ENCODE peak calls at places on chromosomes 2 and 18, in ten cellular contexts. Z, I, O, G, A, K, B, W, F and N are unnamed samples.
A peak's percentile ranks its signal among the peaks of the same experiment; 100 is the strongest.

GRCh38 chr2:23603581-23603980 is 218.6 kb downstream of the KLHL29 start:
- DNase-seq in Z (no peak), I (no peak), O (no peak), G (no peak), A (no peak), K (no peak), B (no peak), W (no peak), F (no peak), N (no peak)

GRCh38 chr2:38187416-38188127 is 111.6 kb upstream of the CYP1B1 start:
- DNase-seq in Z (no peak), I (no peak), O (peak; percentile 72), G (no peak), A (no peak), K (peak; percentile 89), B (peak; percentile 89), W (peak; percentile 79), F (peak; percentile 45), N (peak; percentile 96)

GRCh38 chr2:215598376-215598975 is 162.6 kb upstream of the FN1 start:
- DNase-seq in Z (no peak), I (no peak), O (no peak), G (no peak), A (no peak), K (no peak), B (no peak), W (no peak), F (no peak), N (no peak)

GRCh38 chr2:205806126-205806905 is 124.0 kb downstream of the NRP2 start:
- DNase-seq in Z (no peak), I (no peak), O (no peak), G (no peak), A (no peak), K (no peak), B (no peak), W (no peak), F (peak; percentile 68), N (no peak)

GRCh38 chr2:171320208-171320621 is 113.6 kb downstream of the METTL8 start:
- DNase-seq in Z (no peak), I (peak; percentile 56), O (no peak), G (no peak), A (no peak), K (no peak), B (no peak), W (no peak), F (no peak), N (no peak)

GRCh38 chr2:140580799-140581198 is 1550.0 kb downstream of the LRP1B start:
- DNase-seq in Z (no peak), I (no peak), O (no peak), G (no peak), A (no peak), K (peak; percentile 6), B (no peak), W (no peak), F (no peak), N (peak; percentile 51)

GRCh38 chr2:233852056-233852455 is 2.3 kb downstream of the HJURP start:
- DNase-seq in Z (peak; percentile 19), I (no peak), O (no peak), G (no peak), A (no peak), K (no peak), B (no peak), W (no peak), F (no peak), N (peak; percentile 16)

GRCh38 chr2:143161982-143162837 is 33.0 kb downstream of the ARHGAP15 start:
- DNase-seq in Z (peak; percentile 50), I (peak; percentile 75), O (no peak), G (peak; percentile 30), A (no peak), K (peak; percentile 42), B (no peak), W (no peak), F (peak; percentile 20), N (peak; percentile 66)

DNA sequence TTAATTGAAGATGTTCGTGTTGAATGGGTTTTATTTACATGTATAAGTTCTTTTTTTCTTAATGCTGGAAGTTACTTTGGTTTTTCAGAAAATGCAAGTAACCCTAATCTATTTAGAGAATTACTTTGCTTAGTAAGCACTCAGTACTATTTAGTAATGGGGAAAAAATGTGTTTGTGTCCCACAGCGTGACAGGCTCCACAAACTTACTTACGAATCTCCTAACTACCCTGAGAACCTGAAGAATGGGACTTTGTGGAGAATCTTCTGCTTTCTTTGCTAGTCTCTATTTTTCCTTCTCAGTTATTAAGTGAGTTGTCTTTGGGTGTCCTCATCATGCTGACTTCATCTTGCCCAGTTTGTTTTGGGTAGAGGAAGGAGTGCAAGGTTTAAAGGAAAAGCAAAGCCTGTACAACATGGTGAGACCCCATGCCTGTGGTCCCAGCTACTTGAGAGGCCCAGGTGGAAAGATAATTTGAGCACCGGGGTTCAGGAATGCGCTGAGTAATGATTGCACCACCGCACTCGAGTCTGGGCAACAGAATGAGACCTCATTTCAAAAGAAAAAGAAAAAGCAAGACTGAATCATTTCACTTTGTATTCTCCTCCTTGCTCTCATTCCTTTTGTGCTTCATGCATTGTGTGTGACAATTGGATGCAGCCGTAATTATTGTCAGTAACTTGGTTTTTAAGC is 10.2 kb downstream of the NEDD4L start:
- DNase-seq in Z (no peak), I (peak; percentile 68), O (no peak), G (no peak), A (peak; percentile 72), K (peak; percentile 40), B (no peak), W (no peak), F (no peak), N (peak; percentile 42)
- H3K4me3 ChIP-seq in Z (no peak overlapping the region), I (no peak overlapping the region), O (no peak overlapping the region), G (no peak overlapping the region), A (peak overlapping the region; percentile 11), K (no peak overlapping the region), B (no peak overlapping the region), W (no peak overlapping the region), F (no peak overlapping the region), N (no peak overlapping the region)

GRCh38 chr2:221521261-221521845 is 50.8 kb downstream of the EPHA4 start:
- DNase-seq in Z (no peak), I (no peak), O (no peak), G (no peak), A (peak; percentile 67), K (no peak), B (no peak), W (no peak), F (no peak), N (no peak)

GRCh38 chr2:221518937-221519635 is 53.0 kb downstream of the EPHA4 start:
- DNase-seq in Z (no peak), I (no peak), O (no peak), G (no peak), A (peak; percentile 87), K (no peak), B (no peak), W (no peak), F (peak; percentile 55), N (no peak)

GRCh38 chr2:221514305-221515040 is 57.6 kb downstream of the EPHA4 start:
- DNase-seq in Z (no peak), I (no peak), O (no peak), G (no peak), A (no peak), K (no peak), B (no peak), W (no peak), F (no peak), N (no peak)

GRCh38 chr2:221518201-221518936 is 53.7 kb downstream of the EPHA4 start:
- DNase-seq in Z (no peak), I (no peak), O (no peak), G (peak; percentile 46), A (peak; percentile 91), K (peak; percentile 11), B (no peak), W (no peak), F (peak; percentile 52), N (peak; percentile 60)

DNA sequence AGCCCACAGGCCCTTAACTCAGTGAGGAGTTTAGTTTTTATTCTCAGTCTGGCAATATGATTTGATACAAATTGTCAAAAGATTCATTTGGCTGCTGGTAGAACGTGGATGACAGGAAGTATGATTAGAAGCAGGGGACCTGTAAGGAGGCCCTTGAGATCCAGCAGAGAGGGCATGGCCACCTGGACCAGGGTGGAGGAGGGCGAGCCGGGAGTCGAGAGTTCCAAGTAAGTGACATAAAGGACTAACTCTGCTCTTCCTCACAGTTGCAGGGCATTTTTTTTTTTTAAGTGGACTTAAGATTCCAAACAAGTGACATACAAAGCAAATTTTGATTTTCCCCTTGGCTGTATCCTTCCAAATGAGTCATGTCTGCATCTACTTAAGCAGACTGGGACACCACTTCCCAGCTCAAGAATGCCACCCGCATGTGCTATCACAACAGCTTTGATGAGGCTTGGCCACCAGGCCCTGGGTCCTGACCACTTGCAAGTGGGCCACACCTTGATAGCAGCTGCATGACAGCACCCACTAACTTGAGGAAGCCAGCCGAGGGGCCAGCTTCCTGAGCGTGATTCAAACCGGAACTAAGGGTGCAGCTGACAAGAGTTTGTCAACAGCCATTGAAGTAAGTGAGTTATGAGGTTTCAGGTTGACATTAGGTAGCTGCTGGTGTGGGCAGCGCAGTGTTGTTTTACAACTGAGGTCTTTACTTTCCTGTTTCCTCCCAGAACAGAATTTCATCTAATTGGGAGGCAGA is 54.6 kb downstream of the EPHA4 start:
- DNase-seq in Z (peak; percentile 35), I (no peak), O (no peak), G (peak; percentile 83), A (peak; percentile 100), K (peak; percentile 17), B (no peak), W (peak; percentile 65), F (peak; percentile 67), N (peak; percentile 42)
- H3K4me3 ChIP-seq in Z (no peak overlapping the region), I (no peak overlapping the region), O (no peak overlapping the region), G (peak overlapping the region; percentile 20), A (peak overlapping the region; percentile 6), K (no peak overlapping the region), B (no peak overlapping the region), W (no peak overlapping the region), F (no peak overlapping the region), N (no peak overlapping the region)

DNA sequence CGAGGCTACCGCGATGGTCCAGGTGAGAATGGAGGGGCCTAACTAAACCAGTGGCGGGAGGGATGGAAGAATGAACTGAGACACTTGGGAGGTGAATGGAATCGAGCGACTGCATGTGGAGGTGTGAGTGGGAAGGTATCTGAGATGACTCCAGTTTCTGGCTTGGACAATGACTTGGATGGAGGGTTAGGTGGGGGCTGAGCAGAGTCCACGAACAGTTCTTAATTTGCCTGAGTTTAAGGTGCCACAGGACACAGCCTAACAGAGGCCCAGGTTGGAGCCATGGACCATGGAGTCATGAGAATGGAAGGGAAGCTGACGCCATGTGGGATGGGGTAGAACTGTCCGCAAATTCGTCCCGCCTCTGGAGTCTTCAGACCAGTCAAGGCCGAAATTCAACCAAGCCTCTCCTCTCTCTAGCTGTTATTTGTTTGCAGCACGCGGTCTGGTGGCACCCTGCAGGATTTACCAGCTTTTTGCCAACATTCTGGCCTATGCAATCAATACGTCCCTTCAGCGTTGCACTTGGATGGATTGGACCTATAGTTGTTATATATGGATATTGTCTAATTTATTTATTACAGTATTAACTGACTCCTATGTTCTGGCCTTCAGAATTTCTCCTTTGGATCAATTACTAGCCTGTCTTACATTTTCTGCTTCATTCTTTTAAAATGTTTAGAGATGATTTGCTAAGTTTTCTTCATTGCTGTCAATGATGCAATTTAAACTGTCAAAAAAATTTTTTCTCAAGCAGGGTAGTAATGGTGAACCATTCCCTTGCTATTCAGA is 941 bp upstream of the BOLA3 start:
- DNase-seq in Z (no peak), I (no peak), O (no peak), G (no peak), A (no peak), K (no peak), B (no peak), W (no peak), F (no peak), N (no peak)
- H3K4me3 ChIP-seq in Z (peak overlapping the region; percentile 46), I (peak overlapping the region; percentile 78), O (peak overlapping the region; percentile 78), G (peak overlapping the region; percentile 90), A (peak overlapping the region; percentile 99), K (peak overlapping the region; percentile 79), B (peak overlapping the region; percentile 77), W (peak overlapping the region; percentile 89), F (peak overlapping the region; percentile 75), N (peak overlapping the region; percentile 85)

GRCh38 chr2:119233326-119234020 is 9.8 kb downstream of the STEAP3 start:
- DNase-seq in Z (peak; percentile 48), I (no peak), O (no peak), G (no peak), A (peak; percentile 87), K (peak; percentile 58), B (no peak), W (peak; percentile 77), F (no peak), N (peak; percentile 27)

GRCh38 chr2:119230219-119230618 is 6.6 kb downstream of the STEAP3 start:
- DNase-seq in Z (no peak), I (no peak), O (no peak), G (no peak), A (no peak), K (no peak), B (no peak), W (no peak), F (no peak), N (no peak)

GRCh38 chr2:119232666-119232993 is 9.0 kb downstream of the STEAP3 start:
- DNase-seq in Z (no peak), I (no peak), O (no peak), G (no peak), A (no peak), K (no peak), B (no peak), W (no peak), F (no peak), N (no peak)

GRCh38 chr2:119230630-119231185 is 7.1 kb downstream of the STEAP3 start:
- DNase-seq in Z (no peak), I (no peak), O (no peak), G (no peak), A (no peak), K (no peak), B (no peak), W (peak; percentile 84), F (no peak), N (peak; percentile 33)

DNA sequence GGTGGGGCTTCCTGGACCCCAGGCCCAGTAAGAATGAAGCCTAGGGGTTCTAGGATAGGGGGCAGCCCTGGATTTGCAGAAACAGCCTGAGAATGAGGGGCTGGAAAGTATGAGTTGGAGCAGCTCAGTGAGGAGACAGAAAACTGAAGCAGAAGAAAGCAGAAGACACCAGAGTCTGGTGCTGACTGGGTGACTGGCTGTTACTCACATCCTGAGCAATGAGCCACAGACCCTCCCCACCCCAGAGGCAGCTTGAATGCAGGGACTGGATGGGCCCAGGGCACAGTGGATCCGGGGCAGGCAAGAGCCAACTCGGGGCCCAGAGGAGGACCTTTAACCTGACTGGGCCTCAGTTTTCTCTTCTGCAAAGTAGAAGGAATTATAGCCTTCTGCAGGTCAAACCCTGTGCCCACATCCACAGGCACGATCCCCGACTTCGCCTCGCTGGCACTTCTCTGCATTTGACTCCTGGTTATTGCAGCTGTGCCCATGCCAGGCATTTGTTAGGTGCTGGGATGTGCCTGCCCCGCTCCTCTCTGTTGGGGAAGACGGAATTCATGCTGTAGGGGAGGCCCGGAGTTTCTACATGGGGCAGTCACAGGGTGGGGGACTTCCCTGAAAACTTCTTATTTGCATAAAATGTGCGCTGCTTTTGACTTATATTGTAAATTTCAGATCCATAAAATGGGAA is 8.5 kb downstream of the STEAP3 start:
- DNase-seq in Z (peak; percentile 61), I (no peak), O (no peak), G (no peak), A (no peak), K (no peak), B (no peak), W (no peak), F (no peak), N (peak; percentile 30)
- H3K4me3 ChIP-seq in Z (no peak overlapping the region), I (no peak overlapping the region), O (no peak overlapping the region), G (no peak overlapping the region), A (no peak overlapping the region), K (no peak overlapping the region), B (no peak overlapping the region), W (no peak overlapping the region), F (no peak overlapping the region), N (no peak overlapping the region)